ENCODE peak calls at places on chromosome 1, in eight cellular contexts. One of them, this sample, is unnamed. For H3K27me3, the result is how much of the 10 kb centered on the place peaks cover.

GRCh38 chr1:117606608-117607261 is 887 bp downstream of the TENT5C start:
- DNase-seq in esophagus squamous epithelium: no peak
- DNase-seq in kidney epithelial cell: no peak
- DNase-seq in CD8-positive, alpha-beta T cell: peak
- DNase-seq in lung: peak
- DNase-seq in K562: peak
- DNase-seq in BJ: no peak
- DNase-seq in ascending aorta: peak
- DNase-seq in this sample: no peak

GRCh38 chr1:109904105-109904817 is 6.4 kb upstream of the CSF1 start:
- DNase-seq in BJ: no peak
- DNase-seq in lung: no peak
- DNase-seq in kidney epithelial cell: no peak
- DNase-seq in K562: no peak
- DNase-seq in ascending aorta: no peak
- DNase-seq in CD8-positive, alpha-beta T cell: no peak
- DNase-seq in esophagus squamous epithelium: no peak
- DNase-seq in this sample: no peak

GRCh38 chr1:154328318-154329151 is 3.2 kb downstream of the ATP8B2 start:
- DNase-seq in esophagus squamous epithelium: no peak
- DNase-seq in kidney epithelial cell: no peak
- DNase-seq in K562: no peak
- DNase-seq in ascending aorta: peak
- DNase-seq in BJ: no peak
- DNase-seq in CD8-positive, alpha-beta T cell: peak
- DNase-seq in lung: peak
- DNase-seq in this sample: no peak

GRCh38 chr1:212637902-212638301 is 29.3 kb downstream of the ATF3 start:
- DNase-seq in esophagus squamous epithelium: no peak
- DNase-seq in CD8-positive, alpha-beta T cell: peak
- DNase-seq in ascending aorta: no peak
- DNase-seq in K562: no peak
- DNase-seq in lung: no peak
- DNase-seq in BJ: no peak
- DNase-seq in kidney epithelial cell: no peak
- DNase-seq in this sample: no peak

GRCh38 chr1:1116701-1117468 is 996 bp upstream of the C1orf159 start:
- DNase-seq in K562: no peak
- DNase-seq in esophagus squamous epithelium: no peak
- DNase-seq in BJ: no peak
- DNase-seq in CD8-positive, alpha-beta T cell: peak
- DNase-seq in lung: no peak
- DNase-seq in ascending aorta: no peak
- DNase-seq in kidney epithelial cell: no peak
- DNase-seq in this sample: no peak

GRCh38 chr1:159181328-159182024 is 10.1 kb downstream of the CADM3 start:
- DNase-seq in BJ: no peak
- DNase-seq in ascending aorta: no peak
- DNase-seq in kidney epithelial cell: no peak
- DNase-seq in K562: no peak
- DNase-seq in lung: no peak
- DNase-seq in CD8-positive, alpha-beta T cell: no peak
- DNase-seq in esophagus squamous epithelium: no peak
- DNase-seq in this sample: no peak

GRCh38 chr1:235902638-235903542 is 36.2 kb upstream of the LYST start:
- DNase-seq in lung: peak
- DNase-seq in ascending aorta: no peak
- DNase-seq in kidney epithelial cell: peak
- DNase-seq in BJ: peak
- DNase-seq in CD8-positive, alpha-beta T cell: no peak
- DNase-seq in K562: no peak
- DNase-seq in esophagus squamous epithelium: no peak
- DNase-seq in this sample: peak

GRCh38 chr1:211638723-211639122 is 36.7 kb downstream of the NEK2 start:
- DNase-seq in kidney epithelial cell: no peak
- DNase-seq in BJ: no peak
- DNase-seq in esophagus squamous epithelium: no peak
- DNase-seq in lung: no peak
- DNase-seq in K562: no peak
- DNase-seq in ascending aorta: peak
- DNase-seq in CD8-positive, alpha-beta T cell: no peak
- DNase-seq in this sample: no peak

GRCh38 chr1:911875-912739 is 11.6 kb upstream of the SAMD11 start:
- DNase-seq in esophagus squamous epithelium: no peak
- DNase-seq in K562: no peak
- DNase-seq in lung: no peak
- DNase-seq in CD8-positive, alpha-beta T cell: no peak
- DNase-seq in ascending aorta: peak
- DNase-seq in kidney epithelial cell: no peak
- DNase-seq in BJ: no peak
- DNase-seq in this sample: no peak

GRCh38 chr1:44237721-44238457 is 24.6 kb downstream of the DMAP1 start:
- DNase-seq in lung: no peak
- DNase-seq in CD8-positive, alpha-beta T cell: peak
- DNase-seq in ascending aorta: peak
- DNase-seq in kidney epithelial cell: no peak
- DNase-seq in esophagus squamous epithelium: no peak
- DNase-seq in BJ: peak
- DNase-seq in K562: peak
- DNase-seq in this sample: no peak

GRCh38 chr1:29636936-29637335 is 400.6 kb downstream of the PTPRU start:
- DNase-seq in K562: no peak
- DNase-seq in esophagus squamous epithelium: no peak
- DNase-seq in ascending aorta: no peak
- DNase-seq in CD8-positive, alpha-beta T cell: no peak
- DNase-seq in kidney epithelial cell: no peak
- DNase-seq in lung: no peak
- DNase-seq in BJ: no peak
- DNase-seq in this sample: no peak

GRCh38 chr1:96756789-96757188 is 35.2 kb downstream of the PTBP2 start:
- DNase-seq in K562: no peak
- DNase-seq in lung: no peak
- DNase-seq in ascending aorta: no peak
- DNase-seq in BJ: no peak
- DNase-seq in CD8-positive, alpha-beta T cell: no peak
- DNase-seq in kidney epithelial cell: no peak
- DNase-seq in esophagus squamous epithelium: no peak
- DNase-seq in this sample: no peak

GRCh38 chr1:177355575-177355974 is 184.8 kb downstream of the BRINP2 start:
- DNase-seq in lung: no peak
- DNase-seq in kidney epithelial cell: no peak
- DNase-seq in K562: no peak
- DNase-seq in CD8-positive, alpha-beta T cell: no peak
- DNase-seq in ascending aorta: no peak
- DNase-seq in esophagus squamous epithelium: no peak
- DNase-seq in BJ: no peak
- DNase-seq in this sample: peak

GRCh38 chr1:156963621-156964020 is 43.2 kb downstream of the LRRC71 start:
- DNase-seq in CD8-positive, alpha-beta T cell: peak
- DNase-seq in BJ: no peak
- DNase-seq in lung: peak
- DNase-seq in ascending aorta: no peak
- DNase-seq in K562: no peak
- DNase-seq in kidney epithelial cell: no peak
- DNase-seq in esophagus squamous epithelium: no peak
- DNase-seq in this sample: no peak

GRCh38 chr1:156964431-156964830 is 44.0 kb downstream of the LRRC71 start:
- DNase-seq in CD8-positive, alpha-beta T cell: no peak
- DNase-seq in kidney epithelial cell: no peak
- DNase-seq in ascending aorta: no peak
- DNase-seq in BJ: no peak
- DNase-seq in K562: no peak
- DNase-seq in esophagus squamous epithelium: no peak
- DNase-seq in lung: no peak
- DNase-seq in this sample: no peak

GRCh38 chr1:156958247-156958714 is 37.8 kb downstream of the LRRC71 start:
- DNase-seq in K562: peak
- DNase-seq in kidney epithelial cell: no peak
- DNase-seq in BJ: no peak
- DNase-seq in ascending aorta: no peak
- DNase-seq in lung: no peak
- DNase-seq in CD8-positive, alpha-beta T cell: no peak
- DNase-seq in esophagus squamous epithelium: no peak
- DNase-seq in this sample: no peak

GRCh38 chr1:156959414-156959813 is 39.0 kb downstream of the LRRC71 start:
- DNase-seq in kidney epithelial cell: no peak
- DNase-seq in esophagus squamous epithelium: no peak
- DNase-seq in CD8-positive, alpha-beta T cell: no peak
- DNase-seq in ascending aorta: no peak
- DNase-seq in BJ: peak
- DNase-seq in K562: no peak
- DNase-seq in lung: no peak
- DNase-seq in this sample: no peak

DNA sequence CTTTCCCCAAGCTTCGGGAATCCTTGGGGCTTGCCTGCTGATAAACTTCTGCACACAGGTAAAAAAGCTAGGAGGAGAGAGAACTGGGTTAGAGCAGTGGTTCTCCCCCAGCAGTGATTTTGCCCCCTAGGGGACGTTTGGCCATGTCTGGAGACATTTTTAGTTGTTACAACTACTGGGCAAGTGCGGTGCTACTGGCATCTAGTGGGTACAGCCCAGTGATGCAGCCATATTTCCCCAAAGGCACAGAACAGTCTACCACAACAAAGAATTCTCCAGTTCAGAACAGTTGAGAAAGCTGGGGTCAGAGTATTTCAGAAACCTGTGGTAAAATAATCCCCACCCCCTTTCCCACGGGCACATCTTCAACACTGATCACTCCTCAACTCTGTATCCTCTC is 41.3 kb downstream of the LRRC71 start:
- DNase-seq in BJ: no peak
- DNase-seq in ascending aorta: no peak
- DNase-seq in esophagus squamous epithelium: no peak
- DNase-seq in K562: no peak
- DNase-seq in CD8-positive, alpha-beta T cell: peak
- DNase-seq in lung: no peak
- DNase-seq in kidney epithelial cell: no peak
- DNase-seq in this sample: no peak
- TF ChIP-seq CTCF in BJ: peak
- TF ChIP-seq CTCF in ascending aorta: no peak
- TF ChIP-seq CTCF in esophagus squamous epithelium: no peak
- TF ChIP-seq CTCF in K562: peak
- TF ChIP-seq CTCF in CD8-positive, alpha-beta T cell: peak
- TF ChIP-seq CTCF in lung: no peak
- TF ChIP-seq CTCF in kidney epithelial cell: peak
- TF ChIP-seq CTCF in this sample: peak

GRCh38 chr1:37612186-37612585 is 16.4 kb upstream of the GNL2 start:
- DNase-seq in K562: no peak
- DNase-seq in esophagus squamous epithelium: no peak
- DNase-seq in lung: no peak
- DNase-seq in ascending aorta: no peak
- DNase-seq in BJ: no peak
- DNase-seq in CD8-positive, alpha-beta T cell: no peak
- DNase-seq in kidney epithelial cell: no peak
- DNase-seq in this sample: no peak

GRCh38 chr1:37616330-37616729 is 18.4 kb downstream of the RSPO1 start:
- DNase-seq in esophagus squamous epithelium: no peak
- DNase-seq in K562: no peak
- DNase-seq in lung: no peak
- DNase-seq in BJ: no peak
- DNase-seq in ascending aorta: no peak
- DNase-seq in CD8-positive, alpha-beta T cell: no peak
- DNase-seq in kidney epithelial cell: no peak
- DNase-seq in this sample: no peak

GRCh38 chr1:37609002-37609401 is 13.3 kb upstream of the GNL2 start:
- DNase-seq in lung: no peak
- DNase-seq in K562: no peak
- DNase-seq in ascending aorta: no peak
- DNase-seq in kidney epithelial cell: no peak
- DNase-seq in CD8-positive, alpha-beta T cell: no peak
- DNase-seq in BJ: no peak
- DNase-seq in esophagus squamous epithelium: no peak
- DNase-seq in this sample: no peak

GRCh38 chr1:37614105-37614504 is 18.4 kb upstream of the GNL2 start:
- DNase-seq in ascending aorta: no peak
- DNase-seq in CD8-positive, alpha-beta T cell: no peak
- DNase-seq in K562: no peak
- DNase-seq in lung: no peak
- DNase-seq in esophagus squamous epithelium: no peak
- DNase-seq in kidney epithelial cell: no peak
- DNase-seq in BJ: no peak
- DNase-seq in this sample: no peak
- H3K27me3 ChIP-seq in ascending aorta: under half
- H3K27me3 ChIP-seq in CD8-positive, alpha-beta T cell: under half
- H3K27me3 ChIP-seq in K562: half or more
- H3K27me3 ChIP-seq in lung: under half
- H3K27me3 ChIP-seq in esophagus squamous epithelium: half or more
- H3K27me3 ChIP-seq in kidney epithelial cell: under half
- H3K27me3 ChIP-seq in BJ: under half
- H3K27me3 ChIP-seq in this sample: under half

DNA sequence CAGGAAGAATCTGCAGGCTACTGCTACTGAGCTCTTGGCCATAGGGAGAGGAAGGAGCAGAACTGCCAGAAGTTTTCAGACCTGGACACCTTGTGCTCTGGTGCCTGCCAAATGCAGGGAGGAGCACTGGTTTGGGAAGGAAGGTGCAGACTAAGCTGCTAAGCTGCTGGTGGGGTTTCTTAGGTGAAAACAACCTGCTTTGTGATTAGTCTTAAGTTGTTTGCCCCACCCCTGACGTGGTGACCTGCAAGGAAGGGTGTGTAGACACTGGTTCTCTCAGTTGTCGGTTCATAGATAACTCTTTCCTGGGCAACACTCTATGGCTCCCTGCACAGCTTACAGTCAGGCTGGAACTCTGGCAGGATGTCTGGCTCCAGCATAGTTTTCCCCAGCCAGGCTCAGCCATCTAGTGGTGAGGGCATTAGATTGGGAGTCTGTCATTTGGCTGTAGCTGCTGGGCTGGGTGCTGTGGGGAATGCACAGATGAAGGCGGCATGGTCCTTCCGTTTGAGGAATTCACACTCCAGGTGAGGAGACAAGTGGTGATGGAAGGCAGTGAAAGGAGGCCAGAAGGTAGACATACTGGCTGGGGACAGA is 10.3 kb upstream of the S100A10 start:
- DNase-seq in lung: no peak
- DNase-seq in K562: no peak
- DNase-seq in CD8-positive, alpha-beta T cell: no peak
- DNase-seq in esophagus squamous epithelium: no peak
- DNase-seq in BJ: no peak
- DNase-seq in ascending aorta: peak
- DNase-seq in kidney epithelial cell: no peak
- DNase-seq in this sample: no peak
- TF ChIP-seq CTCF in lung: no peak
- TF ChIP-seq CTCF in K562: peak
- TF ChIP-seq CTCF in CD8-positive, alpha-beta T cell: no peak
- TF ChIP-seq CTCF in esophagus squamous epithelium: no peak
- TF ChIP-seq CTCF in BJ: peak
- TF ChIP-seq CTCF in ascending aorta: no peak
- TF ChIP-seq CTCF in kidney epithelial cell: peak
- TF ChIP-seq CTCF in this sample: peak

GRCh38 chr1:204685236-204686006 is at the start of gene LRRN2:
- DNase-seq in esophagus squamous epithelium: no peak
- DNase-seq in kidney epithelial cell: no peak
- DNase-seq in lung: no peak
- DNase-seq in ascending aorta: no peak
- DNase-seq in CD8-positive, alpha-beta T cell: no peak
- DNase-seq in BJ: no peak
- DNase-seq in K562: no peak
- DNase-seq in this sample: no peak
- H3K27me3 ChIP-seq in esophagus squamous epithelium: half or more
- H3K27me3 ChIP-seq in kidney epithelial cell: under half
- H3K27me3 ChIP-seq in lung: under half
- H3K27me3 ChIP-seq in ascending aorta: under half
- H3K27me3 ChIP-seq in CD8-positive, alpha-beta T cell: under half
- H3K27me3 ChIP-seq in BJ: under half
- H3K27me3 ChIP-seq in K562: under half
- H3K27me3 ChIP-seq in this sample: under half

This sample was measured in Panc1.